ENCODE peak calls at places on chromosome 14, in ten cellular contexts. H is AG09309, U is dorsolateral prefrontal cortex, P is hepatocyte, M is choroid plexus epithelial cell, O is kidney, B is fibroblast of villous mesenchyme, E is lung, Q is HCT116, A is ovary. C is an unnamed sample.

GRCh38 chr14:48725001-48725734 is 861.0 kb downstream of the RPS29 start:
- DNase-seq in Q (no peak), U (no peak), A (no peak), E (no peak), B (peak; percentile 75), M (peak; percentile 1), P (no peak), O (no peak), H (no peak), C (no peak)

GRCh38 chr14:24692382-24693352 is 58.7 kb upstream of the GZMB start:
- DNase-seq in H (no peak), B (no peak), O (no peak), E (no peak), U (no peak), A (no peak), M (no peak), P (no peak), Q (no peak), C (no peak)

GRCh38 chr14:80315681-80316080 is 104.4 kb upstream of the DIO2 start:
- DNase-seq in O (no peak), U (no peak), E (no peak), M (peak; percentile 23), B (peak; percentile 15), A (no peak), P (no peak), Q (no peak), H (no peak), C (no peak)

GRCh38 chr14:32019271-32019670 is 57.8 kb upstream of the ARHGAP5 start:
- DNase-seq in U (no peak), M (no peak), Q (no peak), H (no peak), B (no peak), O (no peak), A (no peak), P (no peak), E (no peak), C (no peak)

GRCh38 chr14:67759916-67760315 is 56.5 kb downstream of the ZFYVE26 start:
- DNase-seq in M (no peak), P (no peak), H (no peak), U (no peak), O (no peak), B (no peak), A (no peak), Q (no peak), E (no peak), C (no peak)

GRCh38 chr14:98724734-98725133 is 547.3 kb downstream of the BCL11B start:
- DNase-seq in Q (no peak), O (no peak), M (no peak), E (no peak), H (no peak), U (no peak), B (no peak), A (no peak), P (no peak), C (no peak)

GRCh38 chr14:80364816-80365215 is 153.5 kb upstream of the DIO2 start:
- DNase-seq in Q (no peak), P (no peak), M (no peak), B (no peak), E (no peak), A (no peak), H (no peak), U (no peak), O (no peak), C (no peak)

GRCh38 chr14:88681755-88682494 is 110.8 kb downstream of the EML5 start:
- DNase-seq in B (no peak), A (no peak), H (no peak), P (no peak), O (no peak), Q (no peak), M (no peak), U (no peak), E (no peak), C (no peak)

GRCh38 chr14:92622311-92622710 is 108.7 kb downstream of the RIN3 start:
- DNase-seq in B (no peak), H (no peak), P (no peak), E (no peak), A (no peak), U (no peak), O (no peak), Q (no peak), M (no peak), C (no peak)

GRCh38 chr14:50403433-50403832 is 6.8 kb upstream of the CDKL1 start:
- DNase-seq in O (no peak), U (no peak), M (peak; percentile 52), B (peak; percentile 85), Q (no peak), P (no peak), A (no peak), H (no peak), E (no peak), C (no peak)

GRCh38 chr14:64702493-64703392 is 1.5 kb upstream of the PLEKHG3 start:
- DNase-seq in M (no peak), A (no peak), U (no peak), E (peak; percentile 65), B (no peak), Q (no peak), H (no peak), O (peak; percentile 93), P (peak; percentile 84), C (no peak)

GRCh38 chr14:101560534-101561113 is 671 bp upstream of the DIO3 start:
- DNase-seq in U (no peak), Q (no peak), E (no peak), A (no peak), H (no peak), P (no peak), B (no peak), M (no peak), O (peak; percentile 47), C (no peak)

GRCh38 chr14:97276573-97276972 is 479.4 kb downstream of the VRK1 start:
- DNase-seq in P (no peak), U (no peak), E (no peak), M (no peak), Q (no peak), B (no peak), A (no peak), H (no peak), O (no peak), C (no peak)

GRCh38 chr14:90454041-90455000 is 57.5 kb downstream of the CALM1 start:
- DNase-seq in Q (peak; percentile 57), H (no peak), P (peak; percentile 84), U (peak; percentile 98), E (peak; percentile 59), O (peak; percentile 79), A (peak; percentile 57), B (peak; percentile 67), M (peak; percentile 85), C (peak; percentile 89)

GRCh38 chr14:54803396-54803795 is 99.2 kb downstream of the GCH1 start:
- DNase-seq in O (no peak), B (no peak), H (no peak), A (no peak), P (no peak), U (no peak), E (no peak), M (no peak), Q (no peak), C (no peak)

GRCh38 chr14:96961895-96962294 is 164.7 kb downstream of the VRK1 start:
- DNase-seq in B (no peak), A (no peak), O (no peak), M (no peak), E (no peak), H (no peak), P (no peak), Q (no peak), U (no peak), C (no peak)

DNA sequence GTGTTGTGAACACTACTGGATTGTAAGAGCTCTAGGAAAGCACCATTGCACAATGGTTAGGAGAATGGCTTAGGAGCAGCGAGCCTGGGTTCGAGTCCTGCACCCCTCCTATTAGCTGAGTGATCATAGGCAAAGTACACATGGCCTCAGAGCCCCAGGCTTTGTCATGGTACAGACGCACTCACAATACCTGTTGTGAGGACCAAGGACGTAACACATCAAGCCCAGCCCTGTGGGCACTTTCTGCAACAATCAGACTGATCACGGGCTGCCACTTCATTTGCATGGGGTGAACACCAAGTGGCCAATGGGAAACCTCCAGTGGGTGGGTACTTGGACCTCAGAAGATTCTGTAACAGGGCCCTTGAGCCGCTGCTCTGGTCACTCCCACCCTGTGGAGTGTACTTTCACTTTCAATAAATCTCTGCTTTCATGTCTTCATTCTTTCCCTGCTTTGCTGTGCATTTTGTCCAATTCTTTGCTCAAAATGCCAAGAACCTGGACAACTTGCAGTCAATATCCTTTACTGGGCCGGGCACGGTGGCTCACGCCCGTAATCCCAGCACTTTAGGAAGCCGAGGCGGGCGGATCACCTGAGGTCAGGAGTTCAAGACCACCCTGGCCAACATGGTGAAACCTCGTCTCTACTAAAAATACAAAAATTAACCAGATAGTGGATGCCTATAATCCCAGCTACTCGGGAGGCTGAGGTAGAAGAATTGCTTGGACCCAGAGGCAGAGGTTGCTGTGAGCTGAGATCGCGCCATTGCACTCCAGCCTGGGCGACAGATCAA is 28.2 kb downstream of the GLRX5 start:
- DNase-seq in P (no peak), B (peak; percentile 57), M (peak; percentile 69), H (no peak), Q (no peak), O (no peak), A (peak; percentile 30), U (no peak), E (peak; percentile 65), C (no peak)
- H3K4me3 ChIP-seq in P (no peak overlapping the region), B (peak overlapping the region; percentile 32), M (peak overlapping the region; percentile 44), H (no peak overlapping the region), Q (no peak overlapping the region), O (no peak overlapping the region), A (no peak overlapping the region), U (no peak overlapping the region), E (no peak overlapping the region), C (no peak overlapping the region)

GRCh38 chr14:20440882-20441281 is 4.9 kb upstream of the KLHL33 start:
- DNase-seq in P (no peak), A (no peak), O (no peak), U (no peak), B (no peak), E (no peak), H (no peak), M (peak; percentile 48), Q (no peak), C (no peak)
- TF ChIP-seq CTCF in P (no peak), A (no peak), O (no peak), U (no peak), B (no peak), E (no peak), H (no peak), M (no peak), Q (no peak), C (no peak)

DNA sequence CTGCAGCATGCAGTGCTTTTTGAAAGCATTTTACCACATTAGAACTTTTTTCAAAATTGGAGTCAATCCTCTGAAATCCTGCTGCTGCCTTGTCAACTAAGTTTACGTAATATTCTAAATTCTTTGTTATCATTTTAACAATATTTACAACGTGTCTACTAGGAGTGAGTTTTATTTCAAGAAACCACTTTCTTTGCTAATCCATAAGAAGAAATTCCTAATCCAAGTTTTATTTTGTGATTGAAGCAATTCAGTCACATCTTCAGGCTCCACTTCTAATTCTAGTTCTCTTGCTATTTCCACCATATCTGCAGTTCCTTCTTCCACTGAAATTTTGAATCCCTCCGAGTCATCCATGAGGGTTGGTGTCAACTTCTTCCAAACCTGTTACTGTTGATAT is 25.4 kb downstream of the PRORP start:
- DNase-seq in H (no peak), M (no peak), B (no peak), A (no peak), E (no peak), U (no peak), Q (no peak), P (no peak), O (no peak), C (no peak)
- H3K4me3 ChIP-seq in H (no peak overlapping the region), M (no peak overlapping the region), B (no peak overlapping the region), A (no peak overlapping the region), E (no peak overlapping the region), U (no peak overlapping the region), Q (no peak overlapping the region), P (no peak overlapping the region), O (no peak overlapping the region), C (no peak overlapping the region)

GRCh38 chr14:104820669-104821228 is 19.8 kb downstream of the ZBTB42 start:
- DNase-seq in E (peak; percentile 68), P (peak; percentile 81), A (peak; percentile 46), M (peak; percentile 83), B (peak; percentile 70), O (peak; percentile 86), U (peak; percentile 62), Q (no peak), H (no peak), C (no peak)
- TF ChIP-seq CTCF in E (peak; percentile 33), P (peak; percentile 52), A (peak; percentile 37), M (peak; percentile 79), B (peak; percentile 60), O (peak; percentile 43), U (peak; percentile 58), Q (no peak), H (peak; percentile 62), C (peak; percentile 70)